ENCODE peak calls at places on chromosomes 1 and 21, in four cellular contexts. One of them, this sample, is unnamed.

GRCh38 chr1:159200759-159201158 is 3.9 kb upstream of the ACKR1 start:
- DNase-seq in Daoy: no peak
- DNase-seq in HT1080: no peak
- DNase-seq in ACHN: no peak
- DNase-seq in this sample: no peak

GRCh38 chr1:171081220-171081993 is 9.3 kb upstream of the FMO3 start:
- DNase-seq in ACHN: peak
- DNase-seq in HT1080: peak
- DNase-seq in Daoy: no peak
- DNase-seq in this sample: no peak

GRCh38 chr21:42818328-42818749 is 61.0 kb downstream of the WDR4 start:
- DNase-seq in Daoy: peak
- DNase-seq in ACHN: peak
- DNase-seq in HT1080: peak
- DNase-seq in this sample: no peak

GRCh38 chr1:202367200-202367742 is 18.8 kb downstream of the PPP1R12B start:
- DNase-seq in Daoy: no peak
- DNase-seq in HT1080: no peak
- DNase-seq in ACHN: no peak
- DNase-seq in this sample: no peak

GRCh38 chr1:199546323-199546722 is 481.2 kb upstream of the NR5A2 start:
- DNase-seq in Daoy: peak
- DNase-seq in HT1080: peak
- DNase-seq in ACHN: peak
- DNase-seq in this sample: peak

GRCh38 chr1:197235355-197235754 is 32.7 kb upstream of the CRB1 start:
- DNase-seq in ACHN: no peak
- DNase-seq in HT1080: no peak
- DNase-seq in Daoy: no peak
- DNase-seq in this sample: no peak

GRCh38 chr1:232952514-232953175 is 2.2 kb downstream of the NTPCR start:
- DNase-seq in ACHN: peak
- DNase-seq in HT1080: peak
- DNase-seq in Daoy: peak
- DNase-seq in this sample: peak

GRCh38 chr1:59522925-59523505 is 226.1 kb downstream of the FGGY start:
- DNase-seq in Daoy: no peak
- DNase-seq in ACHN: no peak
- DNase-seq in HT1080: no peak
- DNase-seq in this sample: no peak

GRCh38 chr1:117569956-117570355 is 35.9 kb upstream of the TENT5C start:
- DNase-seq in Daoy: no peak
- DNase-seq in ACHN: no peak
- DNase-seq in HT1080: no peak
- DNase-seq in this sample: no peak

GRCh38 chr1:217032715-217033367 is 309.6 kb upstream of the ESRRG start:
- DNase-seq in Daoy: no peak
- DNase-seq in ACHN: no peak
- DNase-seq in HT1080: no peak
- DNase-seq in this sample: no peak

GRCh38 chr1:170664828-170665617 is 1.1 kb downstream of the PRRX1 start:
- DNase-seq in HT1080: no peak
- DNase-seq in ACHN: peak
- DNase-seq in Daoy: peak
- DNase-seq in this sample: no peak

GRCh38 chr1:209707308-209707707 is 2.7 kb downstream of the HSD11B1 start:
- DNase-seq in ACHN: no peak
- DNase-seq in Daoy: no peak
- DNase-seq in HT1080: no peak
- DNase-seq in this sample: peak

This sample was measured in RCC 7860.